ENCODE peak calls at places on chromosomes 2 and 18, in four cellular contexts. A is NCI-H2081; P is activated naive CD4-positive, alpha-beta T cell; E is GM04504. R is an unnamed sample.

GRCh38 chr18:3664563-3665178 is 214.7 kb downstream of the TGIF1 start:
- DNase-seq in A (no peak), P (no peak), E (no peak), R (no peak)

GRCh38 chr2:108220942-108221541 is 18.7 kb upstream of the SULT1C3 start:
- DNase-seq in E (no peak), A (peak), P (no peak), R (no peak)

GRCh38 chr18:27599202-27599829 is 414.2 kb upstream of the CHST9 start:
- DNase-seq in A (peak), P (no peak), E (peak), R (peak)

GRCh38 chr2:38509947-38510326 is 92.8 kb downstream of the HNRNPLL start:
- DNase-seq in E (no peak), A (no peak), P (no peak), R (no peak)

GRCh38 chr2:64311191-64311910 is 142.6 kb upstream of the LGALSL start:
- DNase-seq in P (no peak), A (no peak), E (no peak), R (no peak)

GRCh38 chr2:238240761-238241711 is 1.2 kb upstream of the HES6 start:
- DNase-seq in A (peak), P (peak), E (no peak), R (no peak)

GRCh38 chr2:150063432-150063889 is 424.0 kb downstream of the RND3 start:
- DNase-seq in E (peak), A (no peak), P (no peak), R (no peak)

GRCh38 chr2:41621578-41621977 is 426.2 kb upstream of the PKDCC start:
- DNase-seq in A (no peak), E (no peak), P (no peak), R (no peak)

GRCh38 chr18:63559567-63560491 is 17.7 kb downstream of the SERPINB12 start:
- DNase-seq in P (no peak), A (no peak), E (no peak), R (no peak)

GRCh38 chr2:102755284-102755683 is 6.5 kb upstream of the TMEM182 start:
- DNase-seq in A (no peak), E (no peak), P (no peak), R (no peak)

GRCh38 chr2:217456016-217456415 is 546.8 kb downstream of the TNS1 start:
- DNase-seq in A (no peak), E (no peak), P (no peak), R (no peak)

GRCh38 chr2:239793851-239794250 is 231.3 kb downstream of the NDUFA10 start:
- DNase-seq in P (no peak), E (no peak), A (no peak), R (no peak)

GRCh38 chr18:79933765-79934164 is 17.7 kb downstream of the SLC66A2 start:
- DNase-seq in P (no peak), E (peak), A (no peak), R (no peak)

GRCh38 chr18:62900132-62900883 is 185.0 kb downstream of the PHLPP1 start:
- DNase-seq in A (no peak), E (no peak), P (no peak), R (no peak)

GRCh38 chr2:152504618-152505017 is 169.6 kb downstream of the FMNL2 start:
- DNase-seq in P (no peak), E (no peak), A (no peak), R (peak)

GRCh38 chr2:27021253-27021801 is 11.4 kb upstream of the TMEM214 start:
- DNase-seq in P (no peak), E (no peak), A (no peak), R (no peak)

GRCh38 chr2:46806526-46806925 is 109.1 kb downstream of the MCFD2 start:
- DNase-seq in P (no peak), A (no peak), E (no peak), R (no peak)

GRCh38 chr2:185967335-185967734 is 228.7 kb downstream of the FSIP2 start:
- DNase-seq in P (no peak), A (no peak), E (no peak), R (no peak)

GRCh38 chr2:207181526-207182274 is 16.0 kb upstream of the KLF7 start:
- DNase-seq in P (no peak), E (no peak), A (no peak), R (no peak)

R was measured in SW 1271.